ENCODE peak calls at places on chromosomes 6 and 20, in four cellular contexts. One of them, this sample, is unnamed.
A peak's percentile ranks its signal among the peaks of the same experiment; 100 is the strongest.

GRCh38 chr20:20743511-20744169 is 31.2 kb upstream of the RALGAPA2 start:
- DNase-seq in neural progenitor cell: peak; percentile 83
- DNase-seq in tibial artery: peak; percentile 76
- DNase-seq in H9: peak; percentile 49
- DNase-seq in this sample: no peak

GRCh38 chr20:57156050-57156770 is 110.2 kb downstream of the BMP7 start:
- DNase-seq in neural progenitor cell: no peak
- DNase-seq in tibial artery: no peak
- DNase-seq in H9: no peak
- DNase-seq in this sample: no peak

GRCh38 chr20:32878820-32879219 is 20.1 kb downstream of the EFCAB8 start:
- DNase-seq in neural progenitor cell: no peak
- DNase-seq in tibial artery: no peak
- DNase-seq in H9: no peak
- DNase-seq in this sample: no peak

GRCh38 chr6:36432151-36432633 is 10.5 kb downstream of the PXT1 start:
- DNase-seq in neural progenitor cell: no peak
- DNase-seq in tibial artery: no peak
- DNase-seq in H9: no peak
- DNase-seq in this sample: no peak

GRCh38 chr6:15292721-15293302 is 46.9 kb downstream of the JARID2 start:
- DNase-seq in neural progenitor cell: no peak
- DNase-seq in tibial artery: no peak
- DNase-seq in H9: no peak
- DNase-seq in this sample: no peak

GRCh38 chr6:19781269-19781668 is 55.9 kb upstream of the ID4 start:
- DNase-seq in neural progenitor cell: no peak
- DNase-seq in tibial artery: no peak
- DNase-seq in H9: no peak
- DNase-seq in this sample: no peak

GRCh38 chr6:165663736-165664552 is 903 bp upstream of the PDE10A start:
- DNase-seq in neural progenitor cell: peak; percentile 68
- DNase-seq in tibial artery: no peak
- DNase-seq in H9: peak; percentile 55
- DNase-seq in this sample: no peak

GRCh38 chr6:72798196-72798595 is 176.3 kb downstream of the KCNQ5 start:
- DNase-seq in neural progenitor cell: no peak
- DNase-seq in tibial artery: no peak
- DNase-seq in H9: no peak
- DNase-seq in this sample: no peak

GRCh38 chr6:24016286-24016685 is 109.7 kb upstream of the NRSN1 start:
- DNase-seq in neural progenitor cell: no peak
- DNase-seq in tibial artery: no peak
- DNase-seq in H9: no peak
- DNase-seq in this sample: no peak

GRCh38 chr20:20710847-20711315 is 1.6 kb downstream of the RALGAPA2 start:
- DNase-seq in neural progenitor cell: no peak
- DNase-seq in tibial artery: no peak
- DNase-seq in H9: no peak
- DNase-seq in this sample: peak; percentile 32

GRCh38 chr20:9966966-9967365 is 67.8 kb upstream of the ANKEF1 start:
- DNase-seq in neural progenitor cell: peak; percentile 4
- DNase-seq in tibial artery: no peak
- DNase-seq in H9: no peak
- DNase-seq in this sample: no peak

GRCh38 chr20:48115511-48115910 is 330.2 kb upstream of the SULF2 start:
- DNase-seq in neural progenitor cell: no peak
- DNase-seq in tibial artery: no peak
- DNase-seq in H9: no peak
- DNase-seq in this sample: no peak

GRCh38 chr20:17229256-17229655 is 2.4 kb downstream of the PCSK2 start:
- DNase-seq in neural progenitor cell: peak; percentile 26
- DNase-seq in tibial artery: no peak
- DNase-seq in H9: no peak
- DNase-seq in this sample: no peak

GRCh38 chr20:58017237-58017969 is 211.1 kb downstream of the ANKRD60 start:
- DNase-seq in neural progenitor cell: no peak
- DNase-seq in tibial artery: peak; percentile 26
- DNase-seq in H9: peak; percentile 19
- DNase-seq in this sample: no peak

GRCh38 chr6:11975353-11975977 is 36.6 kb upstream of the HIVEP1 start:
- DNase-seq in neural progenitor cell: no peak
- DNase-seq in tibial artery: peak; percentile 36
- DNase-seq in H9: no peak
- DNase-seq in this sample: no peak

GRCh38 chr20:58201616-58202015 is 26.8 kb downstream of the ANKRD60 start:
- DNase-seq in neural progenitor cell: no peak
- DNase-seq in tibial artery: no peak
- DNase-seq in H9: no peak
- DNase-seq in this sample: no peak

GRCh38 chr6:148747493-148748160 is 797 bp downstream of the UST start:
- DNase-seq in neural progenitor cell: peak; percentile 84
- DNase-seq in tibial artery: peak; percentile 59
- DNase-seq in H9: peak; percentile 80
- DNase-seq in this sample: peak; percentile 65

GRCh38 chr6:52514514-52514913 is 62.3 kb downstream of the TRAM2 start:
- DNase-seq in neural progenitor cell: no peak
- DNase-seq in tibial artery: peak; percentile 74
- DNase-seq in H9: no peak
- DNase-seq in this sample: no peak

GRCh38 chr6:104705095-104705707 is 154.5 kb downstream of the HACE1 start:
- DNase-seq in neural progenitor cell: no peak
- DNase-seq in tibial artery: no peak
- DNase-seq in H9: no peak
- DNase-seq in this sample: peak; percentile 52

GRCh38 chr6:108559884-108560462 is 744 bp upstream of the FOXO3 start:
- DNase-seq in neural progenitor cell: peak; percentile 82
- DNase-seq in tibial artery: peak; percentile 78
- DNase-seq in H9: peak; percentile 74
- DNase-seq in this sample: peak; percentile 16

GRCh38 chr20:32358883-32359632 is 927 bp downstream of the ASXL1 start:
- DNase-seq in neural progenitor cell: peak; percentile 93
- DNase-seq in tibial artery: peak; percentile 81
- DNase-seq in H9: peak; percentile 91
- DNase-seq in this sample: peak; percentile 77

GRCh38 chr6:159821111-159821510 is 21.0 kb downstream of the PNLDC1 start:
- DNase-seq in neural progenitor cell: no peak
- DNase-seq in tibial artery: no peak
- DNase-seq in H9: no peak
- DNase-seq in this sample: no peak

GRCh38 chr6:117143647-117144046 is 121.7 kb upstream of the VGLL2 start:
- DNase-seq in neural progenitor cell: no peak
- DNase-seq in tibial artery: no peak
- DNase-seq in H9: no peak
- DNase-seq in this sample: no peak

GRCh38 chr6:36986704-36987047 is 680 bp upstream of the MTCH1 start:
- DNase-seq in neural progenitor cell: no peak
- DNase-seq in tibial artery: no peak
- DNase-seq in H9: no peak
- DNase-seq in this sample: peak; percentile 48

GRCh38 chr6:16391451-16391912 is 153.1 kb downstream of the GMPR start:
- DNase-seq in neural progenitor cell: no peak
- DNase-seq in tibial artery: no peak
- DNase-seq in H9: no peak
- DNase-seq in this sample: no peak

GRCh38 chr6:2481307-2481706 is 235.9 kb upstream of the GMDS start:
- DNase-seq in neural progenitor cell: no peak
- DNase-seq in tibial artery: no peak
- DNase-seq in H9: no peak
- DNase-seq in this sample: no peak

GRCh38 chr6:130018292-130018829 is at the start of gene L3MBTL3:
- DNase-seq in neural progenitor cell: peak; percentile 93
- DNase-seq in tibial artery: peak; percentile 88
- DNase-seq in H9: peak; percentile 89
- DNase-seq in this sample: peak; percentile 76

GRCh38 chr6:5759571-5759970 is 247.2 kb downstream of the NRN1 start:
- DNase-seq in neural progenitor cell: no peak
- DNase-seq in tibial artery: no peak
- DNase-seq in H9: peak; percentile 8
- DNase-seq in this sample: no peak

GRCh38 chr6:129766959-129767728 is 57.2 kb upstream of the ARHGAP18 start:
- DNase-seq in neural progenitor cell: peak; percentile 90
- DNase-seq in tibial artery: peak; percentile 25
- DNase-seq in H9: peak; percentile 77
- DNase-seq in this sample: no peak

GRCh38 chr6:25042599-25042936 is 106.8 kb upstream of the RIPOR2 start:
- DNase-seq in neural progenitor cell: no peak
- DNase-seq in tibial artery: no peak
- DNase-seq in H9: no peak
- DNase-seq in this sample: peak; percentile 55
- H3K4me1 ChIP-seq in neural progenitor cell: no peaks in the 10 kb centered on the region
- H3K4me1 ChIP-seq in tibial artery: no peaks in the 10 kb centered on the region
- H3K4me1 ChIP-seq in H9: no peaks in the 10 kb centered on the region
- H3K4me1 ChIP-seq in this sample: peaks cover 52% of the 10 kb centered on the region

GRCh38 chr6:41785254-41785653 is 2.2 kb upstream of the TOMM6 start:
- DNase-seq in neural progenitor cell: no peak
- DNase-seq in tibial artery: no peak
- DNase-seq in H9: no peak
- DNase-seq in this sample: no peak

GRCh38 chr6:41784581-41785171 is 2.8 kb upstream of the TOMM6 start:
- DNase-seq in neural progenitor cell: no peak
- DNase-seq in tibial artery: no peak
- DNase-seq in H9: no peak
- DNase-seq in this sample: peak; percentile 27

GRCh38 chr6:41787219-41787917 is at the start of gene TOMM6:
- DNase-seq in neural progenitor cell: peak; percentile 98
- DNase-seq in tibial artery: peak; percentile 92
- DNase-seq in H9: peak; percentile 96
- DNase-seq in this sample: peak; percentile 97

GRCh38 chr6:41786451-41787218 is 859 bp upstream of the TOMM6 start:
- DNase-seq in neural progenitor cell: peak; percentile 95
- DNase-seq in tibial artery: peak; percentile 81
- DNase-seq in H9: peak; percentile 82
- DNase-seq in this sample: peak; percentile 89

DNA sequence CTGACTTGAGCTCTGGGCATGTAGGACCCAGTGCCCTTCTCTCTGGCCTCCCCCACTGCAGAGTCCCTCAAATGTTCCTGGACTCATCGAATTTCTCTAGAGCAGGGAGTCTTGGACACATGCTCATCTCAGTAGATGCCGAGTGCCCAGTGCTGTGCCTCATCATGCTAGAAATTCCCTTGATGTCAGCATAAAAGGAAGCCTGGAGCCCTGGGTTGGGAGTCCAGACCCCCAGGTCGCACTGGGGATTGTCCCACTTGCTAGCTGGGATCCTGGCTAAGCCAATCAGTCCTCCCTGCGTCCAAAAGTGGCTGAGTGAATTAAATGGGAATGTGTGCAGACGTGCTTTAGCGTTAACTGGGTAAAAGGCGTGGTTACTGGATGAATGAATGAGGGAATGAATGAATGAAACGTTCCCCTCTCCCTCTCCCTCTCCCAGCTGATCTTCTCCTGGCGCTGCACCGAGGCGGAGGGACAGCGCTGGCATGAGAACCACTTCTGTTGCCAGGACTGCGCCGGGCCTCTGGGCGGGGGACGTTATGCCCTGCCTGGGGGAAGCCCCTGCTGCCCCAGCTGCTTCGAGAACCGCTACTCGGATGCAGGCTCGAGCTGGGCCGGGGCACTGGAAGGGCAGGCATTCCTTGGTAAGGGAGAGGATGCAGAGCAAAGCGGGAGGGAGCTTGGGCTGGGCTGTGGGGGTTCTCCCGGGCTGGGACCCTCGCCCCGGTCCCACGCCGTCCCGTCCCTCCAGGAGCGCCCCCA is 1.6 kb upstream of the TOMM6 start:
- DNase-seq in neural progenitor cell: no peak
- DNase-seq in tibial artery: peak; percentile 26
- DNase-seq in H9: peak; percentile 55
- DNase-seq in this sample: peak; percentile 18
- H3K4me1 ChIP-seq in neural progenitor cell: peaks cover 5% of the 10 kb centered on the region
- H3K4me1 ChIP-seq in tibial artery: peaks cover 25% of the 10 kb centered on the region
- H3K4me1 ChIP-seq in H9: no peaks in the 10 kb centered on the region
- H3K4me1 ChIP-seq in this sample: peaks cover 48% of the 10 kb centered on the region

DNA sequence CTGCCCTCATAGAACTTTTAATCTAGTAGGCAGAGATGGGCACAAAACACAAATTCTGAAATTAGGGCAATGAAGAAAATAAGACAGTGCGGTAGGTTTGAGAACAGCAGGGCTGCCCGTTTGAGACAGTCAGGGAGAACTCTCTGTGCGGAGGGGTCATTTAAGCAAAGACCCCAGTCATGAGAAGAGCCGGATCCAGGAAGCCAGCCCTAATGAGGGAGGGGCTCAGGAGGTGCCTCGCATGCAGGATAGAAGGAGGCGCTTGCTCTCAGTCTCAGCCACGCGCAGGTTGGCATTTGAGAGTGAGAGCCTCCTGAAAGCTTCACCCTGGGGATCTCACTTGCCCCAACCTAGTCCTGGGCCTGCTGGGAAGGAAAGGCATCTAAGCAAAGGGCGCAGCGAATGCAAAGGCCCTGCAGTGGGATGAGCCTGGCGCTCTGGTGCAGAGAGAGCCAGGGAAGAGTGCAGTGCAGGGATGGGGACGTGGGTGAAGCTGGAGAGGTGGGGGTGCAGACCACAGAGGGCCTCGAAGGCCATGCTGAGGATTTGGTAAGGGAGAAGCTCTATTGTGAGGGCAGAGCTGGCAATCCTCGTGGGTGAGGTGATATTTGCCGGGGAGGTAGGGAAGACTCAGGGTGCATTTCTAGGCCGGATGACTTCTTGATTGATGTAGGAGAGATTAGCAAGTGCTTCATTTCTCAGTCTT is 130.0 kb upstream of the PTPN1 start:
- DNase-seq in neural progenitor cell: no peak
- DNase-seq in tibial artery: no peak
- DNase-seq in H9: no peak
- DNase-seq in this sample: no peak
- H3K4me1 ChIP-seq in neural progenitor cell: no peaks in the 10 kb centered on the region
- H3K4me1 ChIP-seq in tibial artery: peaks cover 39% of the 10 kb centered on the region
- H3K4me1 ChIP-seq in H9: no peaks in the 10 kb centered on the region
- H3K4me1 ChIP-seq in this sample: peaks cover 10% of the 10 kb centered on the region

DNA sequence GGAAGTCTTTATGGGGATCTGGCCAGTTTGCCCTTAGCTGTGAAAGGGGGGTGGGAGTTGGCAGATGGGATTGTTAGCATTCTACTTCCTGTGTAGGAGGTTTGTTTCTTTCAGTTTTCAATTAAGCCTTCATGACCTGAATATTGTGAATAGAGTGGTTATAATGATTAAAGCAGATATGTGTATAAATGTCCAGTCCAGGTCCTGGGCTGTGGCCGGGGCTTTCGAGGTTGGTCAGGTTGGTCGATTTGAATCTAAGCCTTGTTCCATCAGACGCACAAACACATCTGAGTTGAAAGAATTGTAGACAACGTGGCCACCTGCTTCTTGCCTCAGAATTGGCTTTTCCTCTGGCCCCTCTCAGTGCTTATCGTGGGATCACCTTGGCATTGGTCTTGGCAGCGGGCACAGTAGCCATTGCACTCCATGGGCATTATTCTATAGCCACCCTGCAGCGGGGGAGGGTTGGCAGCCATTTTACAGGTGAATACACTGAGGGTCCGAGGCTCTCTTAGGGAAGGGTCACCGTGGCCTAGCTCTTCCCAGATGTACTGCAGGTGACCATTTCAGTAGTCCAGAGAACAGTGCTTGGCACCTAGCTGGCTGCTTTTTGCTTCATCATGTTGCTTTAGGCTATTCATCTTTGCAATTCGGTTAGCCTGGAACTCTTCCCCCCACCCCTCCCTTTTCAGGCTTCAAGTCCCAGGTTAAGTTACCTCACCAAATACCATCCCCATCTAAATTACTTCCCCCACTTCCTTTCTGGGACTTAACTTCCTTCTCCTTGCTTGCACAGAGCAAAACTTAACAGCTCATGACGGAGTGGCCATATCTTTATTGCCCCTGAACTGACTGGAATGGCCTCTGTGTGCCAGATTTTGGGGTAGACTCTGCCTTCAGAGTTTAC is 1.1 kb downstream of the RNF114 start:
- DNase-seq in neural progenitor cell: no peak
- DNase-seq in tibial artery: no peak
- DNase-seq in H9: no peak
- DNase-seq in this sample: no peak
- H3K4me1 ChIP-seq in neural progenitor cell: peaks cover 15% of the 10 kb centered on the region
- H3K4me1 ChIP-seq in tibial artery: peaks cover 33% of the 10 kb centered on the region
- H3K4me1 ChIP-seq in H9: peaks cover 4% of the 10 kb centered on the region
- H3K4me1 ChIP-seq in this sample: peaks cover 52% of the 10 kb centered on the region